ENCODE peak calls at places on chromosomes 12 and 14, in five cellular contexts. L, Q, N, R and T are unnamed samples.

GRCh38 chr12:59615392-59616165 is 19.8 kb downstream of the SLC16A7 start:
- DNase-seq in Q (no peak), N (no peak), L (no peak), R (no peak), T (no peak)

GRCh38 chr14:105019861-105020814 is 745 bp downstream of the CDCA4 start:
- DNase-seq in Q (no peak), R (no peak), L (peak), N (no peak), T (peak)

GRCh38 chr14:69315302-69315701 is 55.3 kb downstream of the GALNT16 start:
- DNase-seq in N (peak), R (no peak), L (no peak), Q (no peak), T (peak)

GRCh38 chr14:68468437-68469207 is 324.2 kb downstream of the ZFP36L1 start:
- DNase-seq in L (peak), R (no peak), N (no peak), Q (no peak), T (no peak)

GRCh38 chr12:3496964-3497363 is 6.0 kb downstream of the PRMT8 start:
- DNase-seq in N (no peak), Q (peak), R (no peak), L (no peak), T (no peak)

GRCh38 chr12:52521175-52521574 is 981 bp upstream of the KRT5 start:
- DNase-seq in L (no peak), R (no peak), N (peak), Q (no peak), T (no peak)

GRCh38 chr12:105946541-105946940 is 192.2 kb downstream of the NUAK1 start:
- DNase-seq in Q (no peak), L (no peak), N (no peak), R (no peak), T (no peak)

GRCh38 chr12:130051900-130052299 is 110.4 kb upstream of the FZD10 start:
- DNase-seq in R (no peak), N (no peak), Q (no peak), L (no peak), T (peak)

GRCh38 chr12:57242329-57242690 is 8.7 kb downstream of the STAC3 start:
- DNase-seq in Q (peak), R (no peak), L (no peak), N (peak), T (peak)

GRCh38 chr12:25023808-25024207 is 74.9 kb upstream of the BCAT1 start:
- DNase-seq in Q (no peak), N (no peak), L (no peak), R (no peak), T (no peak)

GRCh38 chr12:21276826-21277225 is 57.9 kb downstream of the SLCO1A2 start:
- DNase-seq in R (no peak), Q (no peak), L (peak), N (no peak), T (peak)

GRCh38 chr14:94465042-94465441 is 11.0 kb downstream of the SERPINA9 start:
- DNase-seq in R (no peak), L (no peak), Q (no peak), N (peak), T (no peak)

GRCh38 chr12:123712780-123713319 is 697 bp downstream of the ATP6V0A2 start:
- DNase-seq in R (no peak), N (no peak), Q (no peak), L (no peak), T (no peak)

GRCh38 chr12:52358575-52359350 is 8.5 kb downstream of the KRT85 start:
- DNase-seq in N (peak), L (peak), R (peak), Q (no peak), T (peak)

GRCh38 chr12:104292872-104293794 is 10.4 kb upstream of the EID3 start:
- DNase-seq in L (no peak), R (no peak), Q (no peak), N (no peak), T (no peak)

GRCh38 chr12:124389537-124390441 is 94.9 kb downstream of the RFLNA start:
- DNase-seq in Q (no peak), R (no peak), N (no peak), L (no peak), T (no peak)

GRCh38 chr12:58364389-58365086 is 423.2 kb downstream of the ATP23 start:
- DNase-seq in L (no peak), R (no peak), Q (no peak), N (no peak), T (no peak)

GRCh38 chr14:28020112-28020511 is 746.5 kb upstream of the FOXG1 start:
- DNase-seq in N (no peak), R (no peak), Q (no peak), L (no peak), T (no peak)

GRCh38 chr12:2494490-2495192 is 300.1 kb upstream of the FKBP4 start:
- DNase-seq in Q (no peak), N (no peak), L (no peak), R (no peak), T (no peak)

GRCh38 chr14:84209021-84209420 is 1320.9 kb upstream of the FLRT2 start:
- DNase-seq in R (no peak), Q (no peak), N (no peak), L (no peak), T (no peak)

GRCh38 chr12:47903927-47904646 is 707 bp downstream of the VDR start:
- DNase-seq in L (peak), N (peak), R (no peak), Q (no peak), T (peak)

GRCh38 chr12:75623631-75624118 is 112.3 kb upstream of the KRR1 start:
- DNase-seq in R (no peak), Q (peak), L (no peak), N (no peak), T (no peak)

GRCh38 chr14:97688626-97689336 is 891.6 kb downstream of the VRK1 start:
- DNase-seq in R (no peak), N (peak), Q (no peak), L (no peak), T (no peak)
- TF ChIP-seq POLR2AphosphoS5 in R (no peak), N (no peak), Q (no peak), L (no peak), T (no peak)

DNA sequence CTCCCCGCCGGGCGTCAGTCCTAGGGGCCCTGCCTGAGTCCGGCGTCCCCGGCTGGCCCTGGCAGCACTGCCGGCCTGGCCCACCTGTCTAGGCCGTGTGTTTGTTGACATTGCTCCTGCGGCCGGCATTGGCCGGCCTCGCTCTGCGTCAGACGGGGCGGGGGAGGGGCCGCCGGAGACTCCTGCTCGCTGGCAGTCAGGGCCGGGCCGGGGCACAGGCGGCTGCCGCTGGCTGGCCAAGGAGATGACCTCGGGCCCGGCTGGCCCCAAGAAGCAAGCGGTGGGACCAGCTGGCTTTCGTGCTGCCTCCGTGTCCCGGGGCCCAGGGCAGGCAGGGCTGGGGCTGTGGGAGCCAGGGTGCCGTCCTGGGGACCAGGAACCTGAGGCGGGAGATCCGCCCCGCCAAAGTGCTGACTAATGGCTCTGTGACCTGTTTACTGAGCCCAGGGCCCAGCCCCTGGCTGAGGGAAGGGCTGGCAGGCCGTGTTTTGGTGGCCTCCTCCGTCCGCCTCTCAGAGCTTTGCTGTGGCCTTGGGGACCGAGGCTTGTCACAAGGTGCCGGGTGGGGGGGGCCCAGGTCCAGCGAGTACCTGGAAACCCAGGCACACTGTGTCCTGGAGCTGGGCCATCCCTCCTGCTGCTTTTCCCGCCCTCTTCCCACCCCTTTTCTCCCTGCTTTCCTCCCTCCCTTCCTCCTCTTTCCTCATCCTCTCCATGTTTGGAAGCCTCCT is 1.8 kb downstream of the ULK1 start:
- DNase-seq in N (peak), R (peak), Q (peak), L (peak), T (peak)
- TF ChIP-seq POLR2AphosphoS5 in N (no peak), R (no peak), Q (no peak), L (peak), T (peak)

DNA sequence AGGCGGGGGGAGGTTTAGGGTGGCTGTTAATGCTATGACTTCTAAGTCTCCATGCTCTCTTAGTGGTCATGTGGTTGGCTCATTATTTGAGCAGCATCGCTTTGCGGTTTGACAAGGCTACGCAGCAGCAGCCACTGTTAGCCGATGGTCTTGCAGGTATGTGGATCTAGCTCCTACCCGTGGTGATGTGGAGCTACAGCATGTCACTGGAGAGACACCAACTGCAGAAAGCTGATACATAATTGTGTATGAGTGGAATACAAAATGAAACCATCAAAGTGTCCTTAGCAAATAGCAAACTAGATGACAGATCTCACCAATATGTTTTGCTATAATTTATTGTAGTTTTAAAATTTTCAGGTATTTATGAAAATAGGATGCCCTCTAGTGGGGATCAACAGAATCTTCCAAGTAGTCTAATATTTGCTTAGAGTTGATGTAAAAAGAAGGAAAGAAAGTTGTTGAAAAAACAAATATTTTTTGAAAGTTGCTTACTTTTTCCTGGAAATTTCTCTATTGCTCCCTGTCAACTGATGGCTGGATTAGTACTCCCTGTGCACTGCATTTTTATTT is 94.9 kb downstream of the NAV3 start:
- DNase-seq in Q (peak), N (peak), R (peak), L (peak), T (peak)
- TF ChIP-seq POLR2AphosphoS5 in Q (peak), N (no peak), R (no peak), L (no peak), T (no peak)

GRCh38 chr12:99439399-99439798 is 208.2 kb upstream of the GARIN6 start:
- DNase-seq in Q (no peak), N (no peak), L (no peak), R (no peak), T (no peak)
- TF ChIP-seq POLR2AphosphoS5 in Q (no peak), N (no peak), L (no peak), R (no peak), T (no peak)

GRCh38 chr12:19158909-19159308 is 29.4 kb downstream of the PLEKHA5 start:
- DNase-seq in N (no peak), L (no peak), R (no peak), Q (no peak), T (no peak)

GRCh38 chr12:19151298-19151697 is 21.8 kb downstream of the PLEKHA5 start:
- DNase-seq in R (no peak), L (no peak), N (no peak), Q (no peak), T (no peak)

GRCh38 chr12:19154696-19155095 is 25.2 kb downstream of the PLEKHA5 start:
- DNase-seq in Q (peak), N (no peak), R (no peak), L (no peak), T (no peak)

GRCh38 chr12:19153396-19153795 is 23.9 kb downstream of the PLEKHA5 start:
- DNase-seq in L (no peak), R (no peak), N (no peak), Q (no peak), T (no peak)

DNA sequence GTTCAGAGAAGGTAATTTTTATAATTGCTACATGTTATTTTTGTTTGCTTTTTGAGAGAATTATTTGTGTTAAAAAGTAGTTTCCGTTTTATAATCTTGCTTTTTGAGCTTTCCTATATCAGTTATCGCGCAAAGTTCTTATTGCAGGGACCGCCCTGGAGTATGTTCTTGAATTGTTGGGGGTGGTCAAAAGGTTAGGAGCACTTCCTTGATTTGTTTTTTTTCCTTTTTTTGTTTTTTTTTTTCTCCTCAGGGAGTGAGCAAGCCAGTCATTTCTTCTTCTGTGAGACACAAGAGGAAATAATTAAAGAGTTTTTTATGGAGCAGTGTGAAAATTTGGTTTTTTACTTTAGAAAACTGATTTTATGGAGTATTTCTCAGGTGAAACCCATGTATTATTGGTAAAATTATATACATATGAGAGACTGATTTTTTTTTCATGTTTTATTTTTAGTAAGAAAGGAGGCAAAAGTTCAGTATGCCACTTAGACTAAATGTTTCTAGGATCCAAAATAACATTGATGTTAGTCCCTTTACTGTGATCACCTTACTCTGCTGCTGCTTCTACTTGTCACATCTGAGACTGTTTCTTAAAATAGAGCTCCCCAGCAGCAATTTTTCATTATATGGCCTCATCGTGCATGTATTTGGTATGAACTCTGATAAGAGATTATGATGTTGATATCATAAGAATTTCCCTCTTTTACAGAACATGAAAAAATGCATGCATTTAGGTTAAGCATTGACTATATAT is 26.6 kb downstream of the PLEKHA5 start:
- DNase-seq in Q (no peak), R (no peak), N (no peak), L (no peak), T (no peak)
- TF ChIP-seq POLR2AphosphoS5 in Q (no peak), R (no peak), N (no peak), L (no peak), T (no peak)

DNA sequence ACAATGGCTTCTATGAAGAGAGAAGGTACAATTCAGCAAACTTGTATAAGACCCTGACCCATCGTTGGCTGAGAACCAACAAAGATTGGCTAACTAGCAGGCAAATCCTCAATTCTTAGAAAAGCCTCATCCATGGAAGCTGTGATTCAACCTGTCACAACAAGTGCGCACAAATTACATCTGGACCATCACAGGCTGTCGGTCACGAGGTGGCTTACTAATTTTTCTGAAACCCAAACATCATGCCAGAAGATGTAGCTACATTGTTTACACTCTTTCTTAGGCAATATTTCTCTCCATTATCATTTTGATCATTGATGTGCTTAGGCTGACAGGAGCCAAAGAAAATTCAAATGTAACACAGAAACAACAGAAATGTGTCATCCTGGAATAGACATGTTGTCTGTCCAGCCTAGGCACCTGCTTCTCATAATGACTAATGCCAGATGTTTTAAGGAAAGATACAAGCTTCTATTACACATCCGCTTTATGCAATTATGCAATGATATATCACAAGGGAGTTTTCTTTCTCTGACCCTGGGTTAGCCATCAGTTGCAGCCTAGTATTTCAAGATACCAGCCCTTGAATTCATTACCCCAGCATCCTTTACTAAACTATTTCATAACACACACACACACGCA is 92.9 kb upstream of the DIO2 start:
- DNase-seq in R (no peak), L (no peak), Q (no peak), N (peak), T (no peak)
- TF ChIP-seq POLR2AphosphoS5 in R (no peak), L (no peak), Q (no peak), N (no peak), T (no peak)

DNA sequence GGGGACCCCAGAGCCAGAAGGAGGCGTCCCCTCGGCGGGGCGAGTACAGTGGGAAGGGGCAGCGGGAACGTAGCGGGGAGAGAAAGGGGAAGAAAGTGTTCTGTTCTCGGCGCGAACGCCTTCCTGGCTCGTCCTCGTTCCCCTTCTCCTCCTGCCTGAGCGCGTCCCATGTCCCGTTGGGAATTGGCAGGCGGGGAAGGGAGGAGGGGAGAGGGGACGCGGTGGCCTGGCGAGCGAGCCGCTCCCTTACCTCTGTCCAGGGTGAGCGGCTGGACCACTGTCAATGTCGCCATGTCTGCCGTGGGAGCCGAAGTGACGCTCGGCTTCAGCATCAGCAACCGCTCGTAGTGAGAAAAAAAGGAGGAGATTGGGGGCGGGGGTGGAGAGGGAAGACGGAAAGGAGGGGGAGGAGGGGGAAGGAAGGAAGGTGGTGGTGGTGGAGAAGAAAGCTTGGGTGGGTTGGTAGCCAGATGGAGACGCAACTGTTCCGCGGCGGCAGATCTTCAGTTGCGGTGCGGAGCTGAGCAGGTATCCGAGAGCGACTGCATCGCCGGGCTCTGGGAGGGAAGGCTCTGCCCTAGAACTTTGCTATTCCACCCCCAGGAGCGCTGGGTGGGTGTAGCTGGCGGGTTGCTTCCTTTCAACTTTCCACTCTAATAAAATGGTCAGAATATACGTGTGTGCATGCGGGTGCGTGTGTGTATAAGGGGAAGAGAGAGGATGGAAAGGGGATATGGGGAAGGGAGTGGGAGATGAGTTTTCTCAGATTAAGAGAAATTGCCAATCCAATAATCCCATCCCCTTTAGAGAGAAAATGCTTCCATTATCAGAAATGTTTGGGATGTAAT is at the start of gene LIN7A:
- DNase-seq in R (no peak), Q (peak), N (no peak), L (peak), T (peak)
- TF ChIP-seq POLR2AphosphoS5 in R (no peak), Q (no peak), N (no peak), L (peak), T (peak)

GRCh38 chr14:99534333-99534732 is 53.1 kb downstream of the CCNK start:
- DNase-seq in R (no peak), Q (no peak), N (no peak), L (no peak), T (no peak)

GRCh38 chr14:99530407-99530806 is 49.2 kb downstream of the CCNK start:
- DNase-seq in Q (no peak), R (no peak), L (no peak), N (no peak), T (no peak)

GRCh38 chr14:99532310-99532709 is 51.1 kb downstream of the CCNK start:
- DNase-seq in L (no peak), N (no peak), Q (no peak), R (no peak), T (no peak)

GRCh38 chr14:99529899-99530298 is 48.7 kb downstream of the CCNK start:
- DNase-seq in N (no peak), R (no peak), L (no peak), Q (no peak), T (no peak)

GRCh38 chr14:99531221-99532096 is 50.2 kb downstream of the CCNK start:
- DNase-seq in L (no peak), R (no peak), N (no peak), Q (no peak), T (no peak)
- TF ChIP-seq POLR2AphosphoS5 in L (no peak), R (no peak), N (no peak), Q (no peak), T (no peak)

GRCh38 chr14:34059925-34060746 is 109.3 kb upstream of the EGLN3 start:
- DNase-seq in L (peak), R (peak), N (peak), Q (peak), T (peak)
- TF ChIP-seq POLR2AphosphoS5 in L (peak), R (no peak), N (no peak), Q (no peak), T (no peak)